ENCODE peak calls at places on chromosomes 6 and 20, in seven cellular contexts. W is stomach, Y is transverse colon, Z is Panc1, K is sigmoid colon, D is H1, M is prostate gland. B is an unnamed sample. For H3K4me1, the result is how much of the 10 kb centered on the place peaks cover.

GRCh38 chr6:24796616-24797290 is 2.0 kb downstream of the ARMH2 start:
- DNase-seq in W (no peak), Y (no peak), Z (no peak), K (no peak), D (no peak), M (no peak), B (no peak)

GRCh38 chr6:39979461-39980328 is 45.4 kb upstream of the MOCS1 start:
- DNase-seq in W (no peak), Y (no peak), Z (no peak), K (peak), D (no peak), M (no peak), B (no peak)

GRCh38 chr6:106244931-106245330 is 80.6 kb downstream of the ATG5 start:
- DNase-seq in W (no peak), Y (no peak), Z (no peak), K (no peak), D (no peak), M (no peak), B (no peak)

GRCh38 chr20:2752631-2753455 is 47.6 kb downstream of the CPXM1 start:
- DNase-seq in W (no peak), Y (peak), Z (no peak), K (peak), D (peak), M (no peak), B (peak)

GRCh38 chr6:24899647-24900325 is 36.0 kb downstream of the RIPOR2 start:
- DNase-seq in W (no peak), Y (no peak), Z (no peak), K (no peak), D (no peak), M (no peak), B (no peak)

GRCh38 chr6:142871910-142872331 is 73.1 kb downstream of the HIVEP2 start:
- DNase-seq in W (no peak), Y (peak), Z (no peak), K (no peak), D (no peak), M (peak), B (no peak)

GRCh38 chr6:43814111-43814510 is 44.1 kb downstream of the VEGFA start:
- DNase-seq in W (no peak), Y (no peak), Z (no peak), K (no peak), D (no peak), M (no peak), B (no peak)

GRCh38 chr20:38726849-38727601 is 2.7 kb downstream of the SLC32A1 start:
- DNase-seq in W (no peak), Y (no peak), Z (no peak), K (no peak), D (no peak), M (no peak), B (no peak)

GRCh38 chr20:47546184-47547033 is 44.7 kb downstream of the NCOA3 start:
- DNase-seq in W (no peak), Y (no peak), Z (no peak), K (no peak), D (no peak), M (no peak), B (no peak)

GRCh38 chr20:31990958-31991705 is 19.1 kb upstream of the CCM2L start:
- DNase-seq in W (no peak), Y (no peak), Z (no peak), K (no peak), D (no peak), M (no peak), B (no peak)

GRCh38 chr6:124028117-124028516 is 224.5 kb downstream of the NKAIN2 start:
- DNase-seq in W (no peak), Y (no peak), Z (no peak), K (no peak), D (no peak), M (no peak), B (no peak)

GRCh38 chr20:5531318-5532081 is 214.7 kb upstream of the PROKR2 start:
- DNase-seq in W (no peak), Y (no peak), Z (no peak), K (no peak), D (no peak), M (no peak), B (no peak)

GRCh38 chr20:9072741-9073310 is 3.9 kb downstream of the PLCB4 start:
- DNase-seq in W (no peak), Y (no peak), Z (no peak), K (no peak), D (no peak), M (no peak), B (no peak)

GRCh38 chr20:21719592-21720214 is 14.2 kb downstream of the PAX1 start:
- DNase-seq in W (peak), Y (peak), Z (peak), K (peak), D (no peak), M (peak), B (no peak)

GRCh38 chr6:170516783-170517616 is 36.1 kb downstream of the PSMB1 start:
- DNase-seq in W (peak), Y (peak), Z (peak), K (no peak), D (no peak), M (peak), B (no peak)

GRCh38 chr6:156359912-156360311 is 417.3 kb upstream of the ARID1B start:
- DNase-seq in W (no peak), Y (no peak), Z (no peak), K (no peak), D (peak), M (no peak), B (no peak)

GRCh38 chr6:136090929-136091328 is 159.2 kb downstream of the MTFR2 start:
- DNase-seq in W (no peak), Y (no peak), Z (no peak), K (no peak), D (no peak), M (no peak), B (no peak)

GRCh38 chr20:3752386-3752759 is 15.2 kb downstream of the ADISSP start:
- DNase-seq in W (no peak), Y (no peak), Z (no peak), K (no peak), D (no peak), M (no peak), B (no peak)

GRCh38 chr6:84768442-84769174 is 4.2 kb upstream of the TBX18 start:
- DNase-seq in W (no peak), Y (no peak), Z (no peak), K (no peak), D (no peak), M (no peak), B (no peak)

GRCh38 chr6:36851149-36851614 is 11.9 kb upstream of the CPNE5 start:
- DNase-seq in W (peak), Y (peak), Z (no peak), K (peak), D (no peak), M (peak), B (no peak)

GRCh38 chr20:32463642-32464400 is 105.7 kb downstream of the ASXL1 start:
- DNase-seq in W (peak), Y (peak), Z (no peak), K (peak), D (no peak), M (peak), B (peak)

GRCh38 chr20:37564388-37565133 is 36.9 kb upstream of the BLCAP start:
- DNase-seq in W (peak), Y (peak), Z (no peak), K (no peak), D (no peak), M (no peak), B (peak)

GRCh38 chr20:38321959-38322598 is 18.1 kb downstream of the BPI start:
- DNase-seq in W (no peak), Y (no peak), Z (no peak), K (peak), D (no peak), M (peak), B (no peak)

GRCh38 chr20:13220194-13220856 is 749 bp upstream of the ISM1 start:
- DNase-seq in W (peak), Y (peak), Z (no peak), K (peak), D (peak), M (peak), B (peak)

GRCh38 chr6:159758031-159759001 is 3.5 kb upstream of the ACAT2 start:
- DNase-seq in W (no peak), Y (no peak), Z (no peak), K (no peak), D (no peak), M (no peak), B (no peak)

GRCh38 chr6:144162977-144163376 is 12.7 kb downstream of the STX11 start:
- DNase-seq in W (no peak), Y (no peak), Z (no peak), K (no peak), D (no peak), M (no peak), B (no peak)

GRCh38 chr6:153074761-153075160 is 56.3 kb downstream of the RGS17 start:
- DNase-seq in W (no peak), Y (no peak), Z (no peak), K (no peak), D (no peak), M (no peak), B (no peak)

GRCh38 chr6:143059616-143060353 is 904 bp upstream of the AIG1 start:
- DNase-seq in W (no peak), Y (peak), Z (no peak), K (no peak), D (no peak), M (peak), B (no peak)

GRCh38 chr6:152750694-152751093 is at the start of gene VIP:
- DNase-seq in W (no peak), Y (no peak), Z (no peak), K (no peak), D (peak), M (no peak), B (no peak)

GRCh38 chr6:12014027-12014872 is 2.1 kb downstream of the HIVEP1 start:
- DNase-seq in W (no peak), Y (no peak), Z (no peak), K (no peak), D (no peak), M (no peak), B (no peak)

GRCh38 chr20:24392612-24393011 is 76.8 kb upstream of the SYNDIG1 start:
- DNase-seq in W (no peak), Y (no peak), Z (no peak), K (no peak), D (no peak), M (no peak), B (no peak)

GRCh38 chr6:5511924-5512323 is 250.6 kb downstream of the FARS2 start:
- DNase-seq in W (no peak), Y (no peak), Z (no peak), K (no peak), D (no peak), M (no peak), B (no peak)

GRCh38 chr6:79878142-79878748 is 69.1 kb downstream of the ELOVL4 start:
- DNase-seq in W (peak), Y (no peak), Z (no peak), K (no peak), D (no peak), M (no peak), B (no peak)

GRCh38 chr20:6562111-6562510 is 205.4 kb upstream of the BMP2 start:
- DNase-seq in W (no peak), Y (no peak), Z (peak), K (no peak), D (no peak), M (no peak), B (no peak)

GRCh38 chr6:2476376-2476775 is 231.0 kb upstream of the GMDS start:
- DNase-seq in W (no peak), Y (peak), Z (no peak), K (no peak), D (no peak), M (no peak), B (no peak)

GRCh38 chr20:55937283-55937682 is 68.0 kb downstream of the CBLN4 start:
- DNase-seq in W (no peak), Y (no peak), Z (no peak), K (no peak), D (no peak), M (no peak), B (no peak)

GRCh38 chr6:154773610-154774089 is 40.4 kb downstream of the SCAF8 start:
- DNase-seq in W (no peak), Y (no peak), Z (no peak), K (no peak), D (no peak), M (no peak), B (no peak)

GRCh38 chr20:31890646-31891045 is 20.2 kb downstream of the TTLL9 start:
- DNase-seq in W (no peak), Y (no peak), Z (no peak), K (no peak), D (no peak), M (no peak), B (no peak)

GRCh38 chr20:13771853-13772453 is 12.8 kb downstream of the ESF1 start:
- DNase-seq in W (no peak), Y (no peak), Z (no peak), K (no peak), D (no peak), M (no peak), B (no peak)

GRCh38 chr20:44695295-44696230 is 19.6 kb upstream of the CCN5 start:
- DNase-seq in W (no peak), Y (no peak), Z (no peak), K (no peak), D (no peak), M (no peak), B (no peak)
- H3K4me1 ChIP-seq in W (under half), Y (under half), Z (under half), K (under half), D (under half), M (under half), B (under half)

GRCh38 chr20:20369353-20370086 is 1.6 kb downstream of the INSM1 start:
- DNase-seq in W (peak), Y (peak), Z (no peak), K (no peak), D (no peak), M (no peak), B (no peak)

GRCh38 chr20:20366896-20367680 is 816 bp upstream of the INSM1 start:
- DNase-seq in W (no peak), Y (no peak), Z (no peak), K (no peak), D (no peak), M (no peak), B (no peak)

GRCh38 chr20:20368414-20369352 is 779 bp downstream of the INSM1 start:
- DNase-seq in W (no peak), Y (no peak), Z (no peak), K (no peak), D (no peak), M (no peak), B (no peak)

GRCh38 chr20:20366551-20366895 is 1.4 kb upstream of the INSM1 start:
- DNase-seq in W (no peak), Y (no peak), Z (no peak), K (no peak), D (no peak), M (no peak), B (no peak)

DNA sequence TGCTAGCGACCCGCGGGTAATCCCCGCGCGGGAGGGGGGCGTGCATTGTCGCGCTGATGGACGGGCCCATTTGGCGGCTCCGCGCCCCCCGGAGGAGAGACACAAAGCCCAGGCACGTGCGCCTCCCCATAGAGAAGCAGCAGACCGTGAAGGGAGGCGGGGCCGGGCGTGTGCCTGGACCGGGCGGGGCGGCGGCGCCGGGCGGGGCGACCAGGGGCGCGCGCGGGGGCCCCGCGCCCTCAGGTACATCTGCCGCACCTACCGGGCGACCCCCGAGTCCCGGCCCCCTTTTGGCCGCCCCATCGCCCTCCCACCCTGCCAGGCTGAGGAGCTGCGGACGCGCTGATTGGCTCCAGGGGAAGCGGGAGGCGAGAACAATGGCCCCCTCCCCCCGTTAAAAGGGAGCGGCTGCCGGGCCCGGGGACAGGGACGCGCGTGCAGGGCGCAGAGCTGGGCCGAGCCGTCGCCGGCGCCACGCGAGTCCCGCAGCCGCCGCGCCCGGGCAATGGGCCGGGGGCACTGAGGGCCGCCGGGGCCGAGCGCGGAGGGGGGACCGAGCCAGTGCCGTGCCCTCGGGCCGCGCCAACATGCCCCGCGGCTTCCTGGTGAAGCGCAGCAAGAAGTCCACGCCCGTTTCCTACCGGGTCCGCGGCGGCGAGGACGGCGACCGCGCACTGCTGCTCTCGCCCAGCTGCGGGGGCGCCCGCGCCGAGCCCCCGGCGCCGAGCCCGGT is at the start of gene INSM1:
- DNase-seq in W (no peak), Y (no peak), Z (no peak), K (no peak), D (no peak), M (no peak), B (no peak)
- TF ChIP-seq POLR2AphosphoS5 in W (no peak), Y (no peak), Z (no peak), K (no peak), D (no peak), M (no peak), B (no peak)

DNA sequence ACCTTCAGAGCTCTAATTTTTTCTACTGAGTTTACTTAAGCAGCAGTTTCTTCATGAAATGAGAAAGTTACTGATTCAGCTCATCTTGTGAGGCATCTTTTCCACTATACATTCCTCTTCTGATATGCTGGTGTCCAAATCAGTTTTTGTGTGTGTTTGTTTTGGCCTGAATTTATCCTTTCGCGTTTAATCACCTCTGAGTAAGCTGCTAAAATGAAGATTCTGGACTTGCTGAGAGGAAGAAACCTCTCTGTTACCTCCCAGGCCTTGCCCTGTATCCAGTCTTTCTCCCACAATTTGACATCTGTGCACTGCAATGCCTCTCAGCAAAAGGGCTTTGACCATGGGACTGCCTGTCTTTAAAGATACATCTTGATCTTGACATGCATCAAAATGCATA is 536.2 kb upstream of the NRSN1 start:
- DNase-seq in W (no peak), Y (no peak), Z (no peak), K (no peak), D (no peak), M (no peak), B (no peak)
- H3K4me1 ChIP-seq in W (under half), Y (under half), Z (under half), K (under half), D (under half), M (under half), B (under half)

GRCh38 chr6:128111096-128111495 is 210.2 kb upstream of the THEMIS start:
- DNase-seq in W (no peak), Y (no peak), Z (no peak), K (no peak), D (no peak), M (no peak), B (no peak)

GRCh38 chr6:128118401-128118800 is 217.5 kb upstream of the THEMIS start:
- DNase-seq in W (no peak), Y (no peak), Z (no peak), K (no peak), D (no peak), M (no peak), B (no peak)

GRCh38 chr6:128117916-128118315 is 217.1 kb upstream of the THEMIS start:
- DNase-seq in W (no peak), Y (no peak), Z (no peak), K (no peak), D (no peak), M (no peak), B (no peak)

GRCh38 chr6:128114164-128114563 is 213.3 kb upstream of the THEMIS start:
- DNase-seq in W (no peak), Y (no peak), Z (no peak), K (no peak), D (no peak), M (no peak), B (no peak)

DNA sequence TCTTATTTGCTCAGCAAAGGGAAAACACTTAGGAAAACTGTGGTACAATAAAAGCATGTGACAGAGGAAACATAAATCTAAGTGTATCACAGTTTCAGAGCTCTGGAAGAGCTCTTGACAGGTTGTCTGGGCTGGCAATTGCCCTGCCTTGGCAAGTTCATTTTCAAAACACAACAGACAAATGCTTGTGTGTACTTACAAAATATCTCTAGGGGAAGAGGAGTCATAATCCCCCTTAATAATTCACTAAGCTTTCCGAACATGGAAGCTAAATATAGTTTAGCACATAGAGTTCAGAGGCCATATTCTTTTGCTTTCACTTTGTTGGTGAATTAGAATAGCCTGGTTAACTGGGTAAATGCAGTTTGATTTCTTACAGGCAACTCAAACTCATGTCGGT is 211.6 kb upstream of the THEMIS start:
- DNase-seq in W (no peak), Y (no peak), Z (no peak), K (no peak), D (no peak), M (no peak), B (no peak)
- TF ChIP-seq POLR2AphosphoS5 in W (no peak), Y (no peak), Z (no peak), K (no peak), D (no peak), M (no peak), B (no peak)

DNA sequence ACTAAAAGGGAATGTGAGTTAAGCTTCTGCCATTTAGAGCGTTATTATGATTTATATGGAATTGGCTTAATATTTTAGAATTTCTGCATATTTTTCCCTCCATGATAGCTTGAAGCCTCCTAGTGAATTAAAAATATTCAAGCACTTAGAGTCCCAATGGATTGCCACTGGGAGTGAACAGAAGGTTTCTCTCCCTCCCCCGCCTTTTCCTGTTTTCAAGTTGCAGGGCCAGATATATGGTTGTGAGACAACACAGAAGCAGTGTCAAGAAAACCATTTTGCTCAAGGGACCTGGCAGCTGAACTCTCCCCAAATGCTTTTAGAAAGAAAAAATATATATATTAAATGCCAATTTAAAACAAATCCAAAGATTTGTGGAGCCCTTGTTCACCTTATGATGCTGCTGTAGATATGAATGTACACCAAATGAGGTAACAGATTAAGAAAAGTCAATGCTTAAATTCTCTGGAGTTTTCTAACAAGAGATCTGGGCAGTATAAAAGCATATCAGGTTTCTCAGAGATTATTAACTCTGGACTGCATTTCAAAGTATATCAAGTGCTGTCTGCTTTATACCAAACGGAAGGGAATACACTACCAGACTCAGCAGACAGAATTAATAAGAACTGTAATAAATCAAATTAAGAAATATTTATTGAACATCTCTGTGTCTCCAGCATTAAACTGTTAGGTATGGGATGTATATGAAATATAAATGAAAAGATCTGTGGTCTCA is 357.4 kb downstream of the HDGFL1 start:
- DNase-seq in W (no peak), Y (no peak), Z (no peak), K (no peak), D (no peak), M (no peak), B (no peak)
- H3K4me1 ChIP-seq in W (under half), Y (under half), Z (under half), K (under half), D (under half), M (under half), B (under half)